ENCODE peak calls at places on chromosomes 4 and X, in four cellular contexts. One of them, this sample, is unnamed.

GRCh38 chr4:180669637-180670036 is 1573.6 kb upstream of the TENM3 start:
- DNase-seq in GM12891: no peak
- DNase-seq in HCT116: no peak
- DNase-seq in sigmoid colon: no peak
- DNase-seq in this sample: no peak

GRCh38 chrX:17459008-17459407 is 84.0 kb downstream of the NHS start:
- DNase-seq in sigmoid colon: peak; percentile 77
- DNase-seq in GM12891: no peak
- DNase-seq in HCT116: no peak
- DNase-seq in this sample: no peak

GRCh38 chr4:150297861-150298474 is 219.7 kb downstream of the DCLK2 start:
- DNase-seq in GM12891: no peak
- DNase-seq in sigmoid colon: peak; percentile 76
- DNase-seq in HCT116: peak; percentile 45
- DNase-seq in this sample: peak; percentile 21

GRCh38 chr4:14575919-14576318 is 426.4 kb upstream of the CPEB2 start:
- DNase-seq in sigmoid colon: no peak
- DNase-seq in GM12891: no peak
- DNase-seq in HCT116: no peak
- DNase-seq in this sample: no peak

GRCh38 chrX:120840826-120841225 is 34.8 kb downstream of the CT47B1 start:
- DNase-seq in sigmoid colon: no peak
- DNase-seq in HCT116: no peak
- DNase-seq in GM12891: no peak
- DNase-seq in this sample: no peak

GRCh38 chrX:106959897-106960296 is 39.7 kb downstream of the CLDN2 start:
- DNase-seq in HCT116: no peak
- DNase-seq in GM12891: no peak
- DNase-seq in sigmoid colon: no peak
- DNase-seq in this sample: no peak

GRCh38 chrX:47200385-47201150 is 6.9 kb downstream of the UBA1 start:
- DNase-seq in sigmoid colon: no peak
- DNase-seq in HCT116: no peak
- DNase-seq in GM12891: no peak
- DNase-seq in this sample: peak; percentile 55

GRCh38 chr4:6324999-6325790 is 55.5 kb downstream of the WFS1 start:
- DNase-seq in HCT116: no peak
- DNase-seq in sigmoid colon: no peak
- DNase-seq in GM12891: no peak
- DNase-seq in this sample: peak; percentile 62

GRCh38 chrX:29187264-29187663 is 600.0 kb downstream of the IL1RAPL1 start:
- DNase-seq in sigmoid colon: no peak
- DNase-seq in HCT116: no peak
- DNase-seq in GM12891: no peak
- DNase-seq in this sample: no peak

GRCh38 chrX:120604359-120604782 is 470 bp downstream of the MCTS1 start:
- DNase-seq in GM12891: peak; percentile 8
- DNase-seq in sigmoid colon: no peak
- DNase-seq in HCT116: no peak
- DNase-seq in this sample: peak; percentile 19

GRCh38 chrX:118346258-118347094 is 570 bp downstream of the WDR44 start:
- DNase-seq in HCT116: no peak
- DNase-seq in GM12891: no peak
- DNase-seq in sigmoid colon: peak; percentile 72
- DNase-seq in this sample: peak; percentile 31

GRCh38 chr4:185244763-185245162 is 35.4 kb downstream of the SNX25 start:
- DNase-seq in HCT116: no peak
- DNase-seq in sigmoid colon: no peak
- DNase-seq in GM12891: no peak
- DNase-seq in this sample: no peak

GRCh38 chrX:108426262-108426661 is 12.0 kb downstream of the COL4A6 start:
- DNase-seq in sigmoid colon: no peak
- DNase-seq in GM12891: no peak
- DNase-seq in HCT116: no peak
- DNase-seq in this sample: no peak

GRCh38 chr4:76208005-76208765 is 5.4 kb downstream of the SCARB2 start:
- DNase-seq in GM12891: no peak
- DNase-seq in HCT116: no peak
- DNase-seq in sigmoid colon: peak; percentile 93
- DNase-seq in this sample: peak; percentile 82

GRCh38 chr4:125191252-125191651 is 123.5 kb upstream of the FAT4 start:
- DNase-seq in HCT116: no peak
- DNase-seq in GM12891: no peak
- DNase-seq in sigmoid colon: no peak
- DNase-seq in this sample: no peak

GRCh38 chr4:104475652-104476051 is 19.0 kb downstream of the CXXC4 start:
- DNase-seq in sigmoid colon: no peak
- DNase-seq in GM12891: no peak
- DNase-seq in HCT116: no peak
- DNase-seq in this sample: no peak

GRCh38 chrX:150329888-150330287 is 33.2 kb upstream of the MAMLD1 start:
- DNase-seq in sigmoid colon: no peak
- DNase-seq in HCT116: no peak
- DNase-seq in GM12891: no peak
- DNase-seq in this sample: no peak

GRCh38 chr4:22574880-22575279 is 59.0 kb upstream of the ADGRA3 start:
- DNase-seq in sigmoid colon: no peak
- DNase-seq in GM12891: no peak
- DNase-seq in HCT116: no peak
- DNase-seq in this sample: no peak

GRCh38 chr4:37981425-37981824 is 21.2 kb downstream of the PTTG2 start:
- DNase-seq in HCT116: no peak
- DNase-seq in sigmoid colon: no peak
- DNase-seq in GM12891: no peak
- DNase-seq in this sample: no peak

GRCh38 chr4:53991821-53992220 is 72.6 kb downstream of the CHIC2 start:
- DNase-seq in HCT116: no peak
- DNase-seq in GM12891: no peak
- DNase-seq in sigmoid colon: no peak
- DNase-seq in this sample: no peak

GRCh38 chr4:53990641-53991040 is 73.8 kb downstream of the CHIC2 start:
- DNase-seq in HCT116: no peak
- DNase-seq in sigmoid colon: no peak
- DNase-seq in GM12891: no peak
- DNase-seq in this sample: no peak

GRCh38 chr4:53987761-53988171 is 76.6 kb downstream of the CHIC2 start:
- DNase-seq in HCT116: peak; percentile 26
- DNase-seq in sigmoid colon: no peak
- DNase-seq in GM12891: no peak
- DNase-seq in this sample: no peak

GRCh38 chr4:53994382-53994781 is 70.0 kb downstream of the CHIC2 start:
- DNase-seq in HCT116: no peak
- DNase-seq in sigmoid colon: no peak
- DNase-seq in GM12891: no peak
- DNase-seq in this sample: no peak

GRCh38 chr4:53992785-53993184 is 71.6 kb downstream of the CHIC2 start:
- DNase-seq in sigmoid colon: no peak
- DNase-seq in GM12891: no peak
- DNase-seq in HCT116: no peak
- DNase-seq in this sample: no peak
- TF ChIP-seq POLR2AphosphoS5 in sigmoid colon: peak; percentile 44
- TF ChIP-seq POLR2AphosphoS5 in GM12891: no peak
- TF ChIP-seq POLR2AphosphoS5 in HCT116: no peak
- TF ChIP-seq POLR2AphosphoS5 in this sample: no peak

DNA sequence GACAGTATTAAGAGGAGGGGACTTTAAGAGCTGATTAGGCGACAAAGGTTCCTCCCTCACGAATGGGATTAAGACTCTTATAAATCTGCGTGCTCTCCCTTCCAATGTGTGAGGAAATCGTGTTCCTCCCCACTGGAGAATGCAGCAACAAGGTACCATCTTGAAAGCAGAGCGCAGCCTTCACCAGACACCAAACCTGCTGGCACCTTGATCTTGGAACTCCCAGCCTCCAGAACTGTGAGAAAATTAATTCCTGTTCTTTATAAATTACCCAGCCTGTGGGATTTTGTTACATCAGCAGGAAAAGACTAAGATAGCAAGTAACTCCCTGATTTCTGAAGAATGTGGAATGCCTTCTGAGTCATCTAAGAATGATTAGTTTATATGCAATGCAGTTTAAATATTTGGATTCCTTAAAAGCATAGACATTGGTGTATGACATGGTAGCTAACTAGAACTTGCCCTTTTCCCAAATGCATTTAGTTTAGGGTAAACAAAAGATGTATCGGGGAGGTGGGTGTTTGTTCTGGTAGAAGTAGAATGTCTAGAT is 86.1 kb downstream of the USP46 start:
- DNase-seq in GM12891: no peak
- DNase-seq in HCT116: no peak
- DNase-seq in sigmoid colon: no peak
- DNase-seq in this sample: no peak
- TF ChIP-seq POLR2AphosphoS5 in GM12891: no peak
- TF ChIP-seq POLR2AphosphoS5 in HCT116: no peak
- TF ChIP-seq POLR2AphosphoS5 in sigmoid colon: no peak
- TF ChIP-seq POLR2AphosphoS5 in this sample: no peak

GRCh38 chr4:139018971-139019758 is 3.6 kb downstream of the NOCT start:
- DNase-seq in GM12891: no peak
- DNase-seq in HCT116: no peak
- DNase-seq in sigmoid colon: no peak
- DNase-seq in this sample: no peak
- TF ChIP-seq POLR2AphosphoS5 in GM12891: no peak
- TF ChIP-seq POLR2AphosphoS5 in HCT116: no peak
- TF ChIP-seq POLR2AphosphoS5 in sigmoid colon: no peak
- TF ChIP-seq POLR2AphosphoS5 in this sample: no peak

GRCh38 chr4:153146031-153146430 is 58.2 kb upstream of the TRIM2 start:
- DNase-seq in HCT116: no peak
- DNase-seq in GM12891: no peak
- DNase-seq in sigmoid colon: no peak
- DNase-seq in this sample: no peak

GRCh38 chr4:153142700-153143438 is 61.4 kb upstream of the TRIM2 start:
- DNase-seq in GM12891: no peak
- DNase-seq in sigmoid colon: peak; percentile 82
- DNase-seq in HCT116: peak; percentile 68
- DNase-seq in this sample: peak; percentile 85

GRCh38 chr4:153141238-153141637 is 63.0 kb upstream of the TRIM2 start:
- DNase-seq in sigmoid colon: no peak
- DNase-seq in HCT116: no peak
- DNase-seq in GM12891: no peak
- DNase-seq in this sample: no peak

GRCh38 chr4:153140294-153140693 is 63.9 kb upstream of the TRIM2 start:
- DNase-seq in sigmoid colon: no peak
- DNase-seq in GM12891: no peak
- DNase-seq in HCT116: no peak
- DNase-seq in this sample: no peak

GRCh38 chr4:153143527-153144348 is 60.5 kb upstream of the TRIM2 start:
- DNase-seq in HCT116: peak; percentile 51
- DNase-seq in GM12891: no peak
- DNase-seq in sigmoid colon: no peak
- DNase-seq in this sample: peak; percentile 29
- TF ChIP-seq POLR2AphosphoS5 in HCT116: no peak
- TF ChIP-seq POLR2AphosphoS5 in GM12891: no peak
- TF ChIP-seq POLR2AphosphoS5 in sigmoid colon: no peak
- TF ChIP-seq POLR2AphosphoS5 in this sample: no peak

GRCh38 chr4:47490550-47490949 is 5.5 kb downstream of the ATP10D start:
- DNase-seq in GM12891: no peak
- DNase-seq in HCT116: peak; percentile 36
- DNase-seq in sigmoid colon: no peak
- DNase-seq in this sample: no peak
- TF ChIP-seq POLR2AphosphoS5 in GM12891: no peak
- TF ChIP-seq POLR2AphosphoS5 in HCT116: no peak
- TF ChIP-seq POLR2AphosphoS5 in sigmoid colon: no peak
- TF ChIP-seq POLR2AphosphoS5 in this sample: no peak

This sample was measured in transverse colon.